ENCODE peak calls at places on chromosome 6, in four cellular contexts. L, U, I and N are unnamed samples.

GRCh38 chr6:151276112-151276745 is 36.5 kb downstream of the AKAP12 start:
- DNase-seq in I (no peak), U (no peak), L (no peak), N (no peak)

GRCh38 chr6:8492536-8493125 is 57.3 kb upstream of the SLC35B3 start:
- DNase-seq in U (no peak), L (no peak), I (no peak), N (no peak)

GRCh38 chr6:37517411-37517812 is 17.7 kb upstream of the CCDC167 start:
- DNase-seq in I (no peak), L (no peak), U (no peak), N (no peak)

GRCh38 chr6:22149501-22150490 is 147.0 kb downstream of the PRL start:
- DNase-seq in L (no peak), U (no peak), I (no peak), N (no peak)

GRCh38 chr6:26187981-26188635 is 100.9 kb downstream of the HFE start:
- DNase-seq in I (peak; percentile 91), L (no peak), U (peak; percentile 76), N (peak; percentile 63)

GRCh38 chr6:101784094-101784493 is 390.6 kb downstream of the GRIK2 start:
- DNase-seq in I (no peak), L (no peak), U (no peak), N (no peak)

GRCh38 chr6:152206072-152206818 is 398.8 kb downstream of the ESR1 start:
- DNase-seq in L (peak; percentile 52), I (peak; percentile 57), U (peak; percentile 17), N (peak; percentile 6)

GRCh38 chr6:122408697-122409458 is 9.4 kb downstream of the HSF2 start:
- DNase-seq in L (no peak), U (no peak), I (no peak), N (no peak)

GRCh38 chr6:36788768-36789167 is 50.5 kb downstream of the CPNE5 start:
- DNase-seq in L (no peak), U (peak; percentile 13), I (no peak), N (no peak)

GRCh38 chr6:43142101-43142500 is 29.0 kb upstream of the SRF start:
- DNase-seq in I (no peak), U (no peak), L (no peak), N (no peak)

GRCh38 chr6:37985355-37985754 is 165.8 kb downstream of the ZFAND3 start:
- DNase-seq in I (no peak), L (no peak), U (no peak), N (no peak)

GRCh38 chr6:33817520-33817919 is 13.7 kb upstream of the MLN start:
- DNase-seq in I (no peak), L (no peak), U (no peak), N (no peak)

GRCh38 chr6:11779308-11780096 is 899 bp upstream of the ADTRP start:
- DNase-seq in U (no peak), L (no peak), I (no peak), N (no peak)

GRCh38 chr6:4356899-4357659 is 221.7 kb upstream of the ECI2 start:
- DNase-seq in U (no peak), L (no peak), I (no peak), N (no peak)

GRCh38 chr6:111646942-111647341 is 41.3 kb upstream of the TRAF3IP2 start:
- DNase-seq in L (no peak), I (no peak), U (no peak), N (no peak)

GRCh38 chr6:127457444-127458064 is 1.6 kb downstream of the KIAA0408 start:
- DNase-seq in U (no peak), I (no peak), L (no peak), N (no peak)

DNA sequence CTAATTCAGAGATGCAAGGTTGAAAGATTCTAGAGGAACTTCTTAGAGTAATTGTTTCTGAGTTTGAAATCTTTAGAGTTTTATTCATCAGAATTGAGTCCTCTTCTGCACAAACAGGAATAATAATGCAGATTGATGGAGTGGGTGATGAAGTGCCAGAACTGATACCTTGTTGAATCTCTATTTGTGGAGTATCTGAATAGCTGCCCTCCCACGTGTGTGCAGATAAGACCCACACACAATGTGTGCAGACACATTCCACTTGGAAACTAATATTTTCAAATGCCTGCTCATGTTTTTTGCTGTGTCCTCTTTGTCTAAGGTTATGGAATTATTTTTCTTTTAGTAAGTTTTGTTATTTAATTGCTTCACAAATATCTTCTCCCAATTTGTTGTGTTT is 1167.8 kb upstream of the MAP3K7 start:
- DNase-seq in U (no peak), I (no peak), L (no peak), N (no peak)
- TF ChIP-seq HMGXB4 in U (no peak), I (no peak), L (no peak), N (no peak)

GRCh38 chr6:76682842-76683241 is 610.4 kb upstream of the IMPG1 start:
- DNase-seq in U (peak; percentile 2), L (no peak), I (peak; percentile 2), N (no peak)
- TF ChIP-seq HMGXB4 in U (no peak), L (no peak), I (no peak), N (no peak)

DNA sequence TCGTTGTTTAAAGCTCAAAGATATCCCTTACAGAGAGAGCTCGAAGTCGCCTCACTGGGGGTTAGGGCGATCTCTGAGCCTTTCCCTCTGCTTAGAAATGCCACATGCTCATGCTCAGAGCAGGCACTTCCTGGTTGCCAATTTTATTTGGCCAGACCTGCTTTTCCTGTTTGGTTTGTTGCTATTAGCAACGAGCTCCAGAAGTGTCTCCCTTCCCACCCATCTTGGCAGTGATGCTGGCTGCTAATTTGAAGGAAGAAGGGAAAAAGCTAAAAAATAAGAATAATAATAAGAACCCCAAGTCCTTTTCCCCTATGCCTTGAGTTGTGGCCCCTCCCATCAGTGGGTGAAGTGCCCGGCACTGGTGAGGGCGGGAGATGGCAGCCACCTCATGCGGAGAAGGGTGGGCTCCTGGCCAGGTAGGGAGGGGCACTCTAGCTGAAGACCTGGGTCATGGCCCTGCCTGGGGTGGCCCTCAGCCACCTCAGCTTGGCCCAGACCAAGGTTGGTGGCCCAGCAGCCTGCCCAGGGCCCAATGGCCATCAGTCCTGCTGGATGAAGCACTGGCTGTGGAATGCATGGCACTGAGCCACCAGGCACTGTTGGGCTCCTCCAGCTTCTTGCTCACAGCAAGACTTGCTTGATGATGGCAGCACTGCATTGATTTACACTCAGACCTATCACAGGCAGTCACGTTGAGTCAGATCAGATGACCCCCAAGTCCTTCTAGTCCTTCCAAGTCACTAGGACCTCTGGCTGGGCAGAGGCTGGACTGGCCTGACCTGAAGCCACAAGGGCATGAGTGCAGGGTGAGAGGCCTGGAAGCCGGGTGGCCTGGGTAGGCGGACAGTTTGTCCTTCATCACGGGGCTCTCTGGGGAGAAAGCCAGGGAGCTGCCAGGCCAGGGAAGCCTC is 79.0 kb downstream of the SYNJ2 start:
- DNase-seq in L (no peak), U (no peak), I (no peak), N (peak; percentile 46)
- TF ChIP-seq HMGXB4 in L (no peak), U (no peak), I (no peak), N (no peak)

GRCh38 chr6:40205801-40206200 is 271.5 kb upstream of the MOCS1 start:
- DNase-seq in L (no peak), U (no peak), I (no peak), N (no peak)
- TF ChIP-seq HMGXB4 in L (no peak), U (no peak), I (no peak), N (no peak)

DNA sequence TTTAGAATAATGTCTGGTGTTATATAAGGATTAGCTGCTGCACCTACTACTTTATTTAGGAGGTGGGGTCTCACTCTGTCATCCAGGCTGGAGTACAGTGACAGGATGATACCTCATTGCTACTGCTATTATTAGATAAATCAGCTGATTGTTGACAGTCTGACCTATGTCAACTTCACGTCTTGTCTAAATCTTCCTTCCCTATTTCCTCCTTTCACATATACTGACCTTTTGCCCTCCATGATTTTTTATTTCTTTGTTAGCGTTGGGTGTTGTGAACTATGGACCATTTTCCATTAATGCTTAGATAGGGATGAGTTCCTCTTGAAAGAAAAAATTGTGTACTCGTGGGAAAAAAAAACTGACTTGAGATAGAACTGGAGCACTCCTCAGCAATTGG is 109.9 kb upstream of the BEND6 start:
- DNase-seq in I (no peak), U (no peak), L (no peak), N (no peak)
- TF ChIP-seq HMGXB4 in I (no peak), U (no peak), L (no peak), N (no peak)

GRCh38 chr6:75531174-75531573 is 37.6 kb upstream of the FILIP1 start:
- DNase-seq in U (no peak), I (no peak), L (no peak), N (no peak)
- TF ChIP-seq HMGXB4 in U (no peak), I (no peak), L (no peak), N (no peak)

DNA sequence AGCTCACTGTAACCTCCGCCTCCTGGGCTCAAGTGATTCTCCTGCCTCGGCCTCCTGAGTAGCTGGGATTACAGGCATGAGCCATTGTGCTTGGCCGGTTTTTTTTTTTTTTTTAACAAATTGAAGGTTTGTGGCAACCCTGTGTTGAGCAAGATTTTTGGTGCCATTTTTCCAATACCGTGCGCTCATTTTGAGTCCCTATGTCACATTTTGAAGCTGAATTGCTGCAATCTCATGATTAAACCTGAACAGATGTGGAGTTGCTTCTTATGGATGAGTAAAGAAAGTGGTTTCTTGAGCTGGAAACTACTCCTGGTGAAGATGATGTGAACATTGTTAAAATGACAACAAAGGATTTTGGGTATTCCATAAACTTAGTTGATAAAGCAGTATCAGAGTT is 16.6 kb downstream of the SASH1 start:
- DNase-seq in U (no peak), I (no peak), L (no peak), N (no peak)
- TF ChIP-seq HMGXB4 in U (no peak), I (no peak), L (no peak), N (no peak)